ENCODE peak calls at places on chromosomes 7 and 10, in five cellular contexts. D is naive thymus-derived CD8-positive, alpha-beta T cell; I is DMS 273 treated with DMSO at 0.1 percent for 48 hours; T is naive thymus-derived CD4-positive, alpha-beta T cell; J is NCI-H1105. B is an unnamed sample.

GRCh38 chr7:138125598-138126111 is 49.4 kb downstream of the AKR1D1 start:
- DNase-seq in I (no peak), T (no peak), D (no peak), J (no peak), B (no peak)

GRCh38 chr7:50497068-50497642 is 47.0 kb upstream of the FIGNL1 start:
- DNase-seq in T (no peak), D (no peak), I (no peak), J (no peak), B (no peak)

GRCh38 chr10:1120761-1121160 is 64.6 kb downstream of the WDR37 start:
- DNase-seq in T (no peak), I (no peak), J (no peak), D (no peak), B (no peak)

GRCh38 chr7:117582219-117582704 is 102.4 kb downstream of the CFTR start:
- DNase-seq in T (no peak), I (no peak), D (no peak), J (no peak), B (no peak)

GRCh38 chr7:3215624-3216585 is 85.1 kb upstream of the SDK1 start:
- DNase-seq in I (no peak), T (no peak), D (no peak), J (no peak), B (no peak)

GRCh38 chr7:117806011-117806410 is 67.2 kb downstream of the CTTNBP2 start:
- DNase-seq in I (no peak), J (no peak), T (no peak), D (no peak), B (no peak)

GRCh38 chr7:158868754-158869410 is 12.5 kb downstream of the DYNC2I1 start:
- DNase-seq in I (peak), D (no peak), T (no peak), J (no peak), B (no peak)

GRCh38 chr10:11249134-11249533 is 231.5 kb downstream of the CELF2 start:
- DNase-seq in I (no peak), D (no peak), J (no peak), T (no peak), B (no peak)

GRCh38 chr7:70530191-70530590 is 601.8 kb upstream of the GALNT17 start:
- DNase-seq in I (peak), D (no peak), J (no peak), T (no peak), B (no peak)

GRCh38 chr7:131924857-131925256 is 368.4 kb upstream of the PODXL start:
- DNase-seq in T (no peak), I (no peak), J (no peak), D (no peak), B (no peak)

GRCh38 chr10:79149662-79150443 is 81.1 kb downstream of the ZMIZ1 start:
- DNase-seq in T (no peak), D (peak), J (no peak), I (no peak), B (peak)

GRCh38 chr10:96646251-96646740 is 59.5 kb upstream of the TM9SF3 start:
- DNase-seq in I (no peak), T (no peak), D (no peak), J (no peak), B (no peak)

GRCh38 chr7:158500651-158501052 is 87.0 kb downstream of the PTPRN2 start:
- DNase-seq in I (no peak), T (no peak), J (no peak), D (no peak), B (no peak)

GRCh38 chr10:1152386-1153252 is 96.4 kb downstream of the WDR37 start:
- DNase-seq in I (no peak), T (no peak), D (no peak), J (no peak), B (no peak)

GRCh38 chr10:75512534-75512933 is 81.1 kb downstream of the LRMDA start:
- DNase-seq in J (no peak), T (no peak), D (no peak), I (peak), B (no peak)

GRCh38 chr10:88081457-88082054 is 218.1 kb downstream of the PTEN start:
- DNase-seq in J (no peak), T (no peak), I (no peak), D (no peak), B (no peak)

GRCh38 chr10:29522038-29522855 is 112.5 kb downstream of the SVIL start:
- DNase-seq in I (no peak), J (no peak), D (no peak), T (no peak), B (no peak)

GRCh38 chr10:71974489-71975011 is 10.4 kb downstream of the CHST3 start:
- DNase-seq in J (no peak), D (no peak), I (no peak), T (no peak), B (peak)

GRCh38 chr7:11786186-11786585 is 45.8 kb downstream of the THSD7A start:
- DNase-seq in J (no peak), D (no peak), T (no peak), I (no peak), B (no peak)

GRCh38 chr10:62390497-62391176 is 16.5 kb downstream of the ZNF365 start:
- DNase-seq in D (no peak), I (no peak), T (no peak), J (no peak), B (no peak)

GRCh38 chr7:108503112-108504026 is 22.6 kb downstream of the PNPLA8 start:
- DNase-seq in I (peak), D (no peak), J (no peak), T (no peak), B (no peak)

GRCh38 chr7:158406364-158406763 is 181.3 kb downstream of the PTPRN2 start:
- DNase-seq in I (no peak), T (no peak), D (no peak), J (no peak), B (no peak)

GRCh38 chr7:127566242-127566641 is 19.2 kb downstream of the GCC1 start:
- DNase-seq in T (no peak), J (no peak), I (no peak), D (no peak), B (no peak)

GRCh38 chr10:103542764-103543616 is 49.5 kb downstream of the NEURL1 start:
- DNase-seq in T (peak), D (no peak), J (peak), I (peak), B (no peak)

GRCh38 chr10:28137907-28138880 is 139.3 kb upstream of the ODAD2 start:
- DNase-seq in D (no peak), I (no peak), T (no peak), J (no peak), B (no peak)

GRCh38 chr10:49484501-49485230 is 54.3 kb downstream of the ERCC6 start:
- DNase-seq in D (no peak), J (no peak), T (no peak), I (no peak), B (no peak)

GRCh38 chr10:122567056-122567660 is 6.6 kb downstream of the DMBT1 start:
- DNase-seq in D (no peak), T (peak), J (no peak), I (no peak), B (peak)

GRCh38 chr7:149664176-149664575 is 109.2 kb downstream of the ZNF467 start:
- DNase-seq in I (no peak), D (no peak), T (no peak), J (no peak), B (no peak)

GRCh38 chr7:16447867-16448266 is 17.7 kb downstream of the SOSTDC1 start:
- DNase-seq in D (no peak), T (no peak), I (no peak), J (no peak), B (no peak)

GRCh38 chr10:93461124-93461806 is 20.9 kb downstream of the MYOF start:
- DNase-seq in J (no peak), T (no peak), I (no peak), D (no peak), B (no peak)

B was measured in stimulated activated naive CD8-positive, alpha-beta T cell treated with anti-CD3 and anti-CD28 coated beads, Interleukin-15, amount 100 ng/mL, for 72 hours.